ENCODE peak calls at places on chromosomes 7 and 10, in seven cellular contexts. One of them, this sample, is unnamed.

GRCh38 chr7:55538538-55538937 is 33.8 kb downstream of the VOPP1 start:
- DNase-seq in PC-9: no peak
- DNase-seq in testis: no peak
- DNase-seq in CD8-positive, alpha-beta T cell: no peak
- DNase-seq in heart left ventricle: no peak
- DNase-seq in endodermal cell: no peak
- DNase-seq in gastrocnemius medialis: no peak
- DNase-seq in this sample: no peak

GRCh38 chr7:130009848-130010688 is 41.1 kb downstream of the ZC3HC1 start:
- DNase-seq in PC-9: peak; percentile 82
- DNase-seq in testis: no peak
- DNase-seq in CD8-positive, alpha-beta T cell: no peak
- DNase-seq in heart left ventricle: no peak
- DNase-seq in endodermal cell: peak; percentile 55
- DNase-seq in gastrocnemius medialis: no peak
- DNase-seq in this sample: no peak

GRCh38 chr7:74178632-74179031 is 4.5 kb downstream of the EIF4H start:
- DNase-seq in PC-9: no peak
- DNase-seq in testis: no peak
- DNase-seq in CD8-positive, alpha-beta T cell: no peak
- DNase-seq in heart left ventricle: no peak
- DNase-seq in endodermal cell: no peak
- DNase-seq in gastrocnemius medialis: no peak
- DNase-seq in this sample: no peak

GRCh38 chr7:137930616-137931015 is 71.3 kb downstream of the CREB3L2 start:
- DNase-seq in PC-9: no peak
- DNase-seq in testis: no peak
- DNase-seq in CD8-positive, alpha-beta T cell: no peak
- DNase-seq in heart left ventricle: no peak
- DNase-seq in endodermal cell: no peak
- DNase-seq in gastrocnemius medialis: no peak
- DNase-seq in this sample: no peak

GRCh38 chr7:106018566-106019338 is 55.7 kb downstream of the CDHR3 start:
- DNase-seq in PC-9: no peak
- DNase-seq in testis: no peak
- DNase-seq in CD8-positive, alpha-beta T cell: no peak
- DNase-seq in heart left ventricle: no peak
- DNase-seq in endodermal cell: no peak
- DNase-seq in gastrocnemius medialis: no peak
- DNase-seq in this sample: no peak

GRCh38 chr7:3065724-3066143 is 22.1 kb upstream of the CARD11 start:
- DNase-seq in PC-9: peak; percentile 46
- DNase-seq in testis: peak; percentile 56
- DNase-seq in CD8-positive, alpha-beta T cell: peak; percentile 73
- DNase-seq in heart left ventricle: no peak
- DNase-seq in endodermal cell: peak; percentile 92
- DNase-seq in gastrocnemius medialis: no peak
- DNase-seq in this sample: peak; percentile 46

GRCh38 chr10:45179716-45180115 is 135.7 kb downstream of the OR13A1 start:
- DNase-seq in PC-9: no peak
- DNase-seq in testis: no peak
- DNase-seq in CD8-positive, alpha-beta T cell: no peak
- DNase-seq in heart left ventricle: peak; percentile 7
- DNase-seq in endodermal cell: no peak
- DNase-seq in gastrocnemius medialis: no peak
- DNase-seq in this sample: no peak

GRCh38 chr10:15857001-15857608 is 3.2 kb downstream of the MINDY3 start:
- DNase-seq in PC-9: no peak
- DNase-seq in testis: no peak
- DNase-seq in CD8-positive, alpha-beta T cell: no peak
- DNase-seq in heart left ventricle: no peak
- DNase-seq in endodermal cell: no peak
- DNase-seq in gastrocnemius medialis: no peak
- DNase-seq in this sample: no peak

GRCh38 chr10:777913-778479 is 88.5 kb upstream of the DIP2C start:
- DNase-seq in PC-9: no peak
- DNase-seq in testis: no peak
- DNase-seq in CD8-positive, alpha-beta T cell: no peak
- DNase-seq in heart left ventricle: no peak
- DNase-seq in endodermal cell: no peak
- DNase-seq in gastrocnemius medialis: no peak
- DNase-seq in this sample: no peak

GRCh38 chr10:12308976-12309375 is 40.4 kb upstream of the CAMK1D start:
- DNase-seq in PC-9: no peak
- DNase-seq in testis: no peak
- DNase-seq in CD8-positive, alpha-beta T cell: no peak
- DNase-seq in heart left ventricle: no peak
- DNase-seq in endodermal cell: no peak
- DNase-seq in gastrocnemius medialis: no peak
- DNase-seq in this sample: no peak

GRCh38 chr7:143454091-143454729 is 11.0 kb downstream of the TAS2R60 start:
- DNase-seq in PC-9: no peak
- DNase-seq in testis: no peak
- DNase-seq in CD8-positive, alpha-beta T cell: no peak
- DNase-seq in heart left ventricle: no peak
- DNase-seq in endodermal cell: no peak
- DNase-seq in gastrocnemius medialis: no peak
- DNase-seq in this sample: no peak

GRCh38 chr10:9762966-9763656 is 1254.6 kb upstream of the CELF2 start:
- DNase-seq in PC-9: no peak
- DNase-seq in testis: no peak
- DNase-seq in CD8-positive, alpha-beta T cell: no peak
- DNase-seq in heart left ventricle: no peak
- DNase-seq in endodermal cell: no peak
- DNase-seq in gastrocnemius medialis: no peak
- DNase-seq in this sample: no peak

GRCh38 chr10:35025916-35026315 is 64.2 kb downstream of the CUL2 start:
- DNase-seq in PC-9: no peak
- DNase-seq in testis: no peak
- DNase-seq in CD8-positive, alpha-beta T cell: no peak
- DNase-seq in heart left ventricle: no peak
- DNase-seq in endodermal cell: no peak
- DNase-seq in gastrocnemius medialis: no peak
- DNase-seq in this sample: no peak

GRCh38 chr7:132485600-132486594 is 90.4 kb downstream of the PLXNA4 start:
- DNase-seq in PC-9: no peak
- DNase-seq in testis: peak; percentile 52
- DNase-seq in CD8-positive, alpha-beta T cell: peak; percentile 76
- DNase-seq in heart left ventricle: peak; percentile 54
- DNase-seq in endodermal cell: no peak
- DNase-seq in gastrocnemius medialis: no peak
- DNase-seq in this sample: peak; percentile 9

GRCh38 chr10:87505366-87506113 is 847 bp downstream of the MINPP1 start:
- DNase-seq in PC-9: peak; percentile 54
- DNase-seq in testis: peak; percentile 77
- DNase-seq in CD8-positive, alpha-beta T cell: peak; percentile 33
- DNase-seq in heart left ventricle: peak; percentile 30
- DNase-seq in endodermal cell: peak; percentile 85
- DNase-seq in gastrocnemius medialis: peak; percentile 2
- DNase-seq in this sample: peak; percentile 47

GRCh38 chr7:43568529-43568928 is 14.4 kb upstream of the STK17A start:
- DNase-seq in PC-9: no peak
- DNase-seq in testis: no peak
- DNase-seq in CD8-positive, alpha-beta T cell: no peak
- DNase-seq in heart left ventricle: no peak
- DNase-seq in endodermal cell: no peak
- DNase-seq in gastrocnemius medialis: no peak
- DNase-seq in this sample: no peak

GRCh38 chr10:61974611-61975010 is 73.1 kb downstream of the ARID5B start:
- DNase-seq in PC-9: no peak
- DNase-seq in testis: peak; percentile 76
- DNase-seq in CD8-positive, alpha-beta T cell: no peak
- DNase-seq in heart left ventricle: peak; percentile 65
- DNase-seq in endodermal cell: no peak
- DNase-seq in gastrocnemius medialis: no peak
- DNase-seq in this sample: no peak

GRCh38 chr10:114045071-114045737 is 1.5 kb downstream of the ADRB1 start:
- DNase-seq in PC-9: no peak
- DNase-seq in testis: peak; percentile 22
- DNase-seq in CD8-positive, alpha-beta T cell: no peak
- DNase-seq in heart left ventricle: no peak
- DNase-seq in endodermal cell: peak; percentile 77
- DNase-seq in gastrocnemius medialis: no peak
- DNase-seq in this sample: no peak

GRCh38 chr7:3069767-3070449 is 26.2 kb upstream of the CARD11 start:
- DNase-seq in PC-9: no peak
- DNase-seq in testis: no peak
- DNase-seq in CD8-positive, alpha-beta T cell: no peak
- DNase-seq in heart left ventricle: no peak
- DNase-seq in endodermal cell: no peak
- DNase-seq in gastrocnemius medialis: no peak
- DNase-seq in this sample: no peak

GRCh38 chr7:14457567-14458453 is 444.7 kb downstream of the DGKB start:
- DNase-seq in PC-9: peak; percentile 66
- DNase-seq in testis: peak; percentile 92
- DNase-seq in CD8-positive, alpha-beta T cell: peak; percentile 30
- DNase-seq in heart left ventricle: peak; percentile 66
- DNase-seq in endodermal cell: peak; percentile 86
- DNase-seq in gastrocnemius medialis: peak; percentile 17
- DNase-seq in this sample: peak; percentile 17

GRCh38 chr10:88840104-88840503 is 11.5 kb downstream of the ANKRD22 start:
- DNase-seq in PC-9: no peak
- DNase-seq in testis: no peak
- DNase-seq in CD8-positive, alpha-beta T cell: no peak
- DNase-seq in heart left ventricle: no peak
- DNase-seq in endodermal cell: no peak
- DNase-seq in gastrocnemius medialis: no peak
- DNase-seq in this sample: no peak

GRCh38 chr10:16965242-16965620 is 148.0 kb upstream of the RSU1 start:
- DNase-seq in PC-9: no peak
- DNase-seq in testis: no peak
- DNase-seq in CD8-positive, alpha-beta T cell: no peak
- DNase-seq in heart left ventricle: no peak
- DNase-seq in endodermal cell: no peak
- DNase-seq in gastrocnemius medialis: no peak
- DNase-seq in this sample: no peak

GRCh38 chr10:68074404-68074774 is 694 bp downstream of the HERC4 start:
- DNase-seq in PC-9: no peak
- DNase-seq in testis: no peak
- DNase-seq in CD8-positive, alpha-beta T cell: no peak
- DNase-seq in heart left ventricle: no peak
- DNase-seq in endodermal cell: no peak
- DNase-seq in gastrocnemius medialis: no peak
- DNase-seq in this sample: no peak

GRCh38 chr10:82394122-82394521 is 519.1 kb downstream of the NRG3 start:
- DNase-seq in PC-9: no peak
- DNase-seq in testis: peak; percentile 51
- DNase-seq in CD8-positive, alpha-beta T cell: no peak
- DNase-seq in heart left ventricle: peak; percentile 16
- DNase-seq in endodermal cell: no peak
- DNase-seq in gastrocnemius medialis: no peak
- DNase-seq in this sample: no peak

GRCh38 chr10:37124532-37124931 is 866 bp upstream of the ANKRD30A start:
- DNase-seq in PC-9: no peak
- DNase-seq in testis: peak; percentile 15
- DNase-seq in CD8-positive, alpha-beta T cell: peak; percentile 11
- DNase-seq in heart left ventricle: no peak
- DNase-seq in endodermal cell: no peak
- DNase-seq in gastrocnemius medialis: no peak
- DNase-seq in this sample: no peak
- H3K9me3 ChIP-seq in PC-9: no peaks in the 10 kb centered on the region
- H3K9me3 ChIP-seq in testis: no peaks in the 10 kb centered on the region
- H3K9me3 ChIP-seq in CD8-positive, alpha-beta T cell: no peaks in the 10 kb centered on the region
- H3K9me3 ChIP-seq in heart left ventricle: no peaks in the 10 kb centered on the region
- H3K9me3 ChIP-seq in endodermal cell: peaks cover 32% of the 10 kb centered on the region
- H3K9me3 ChIP-seq in gastrocnemius medialis: no peaks in the 10 kb centered on the region
- H3K9me3 ChIP-seq in this sample: peaks cover 4% of the 10 kb centered on the region

DNA sequence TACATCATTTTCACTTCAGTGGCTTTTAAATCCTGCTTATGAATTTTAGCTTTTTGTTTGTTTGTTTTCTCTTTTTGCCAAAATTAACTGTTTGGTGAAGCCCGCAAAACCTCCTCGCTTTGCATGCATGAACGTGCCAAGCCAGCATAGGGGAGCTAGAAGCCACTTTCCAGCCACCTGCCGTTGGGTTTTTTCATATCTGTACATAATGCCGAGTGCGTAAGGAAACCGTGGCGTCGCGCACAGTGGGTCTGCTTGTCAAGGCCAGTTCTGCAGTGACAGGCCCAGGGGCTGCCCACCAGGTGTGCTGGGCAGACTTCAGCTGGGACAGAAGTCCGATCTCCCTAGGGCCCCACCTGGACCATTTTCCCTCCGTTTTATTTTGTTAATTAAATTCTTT is 41.1 kb downstream of the WIPI2 start:
- DNase-seq in PC-9: no peak
- DNase-seq in testis: no peak
- DNase-seq in CD8-positive, alpha-beta T cell: no peak
- DNase-seq in heart left ventricle: no peak
- DNase-seq in endodermal cell: no peak
- DNase-seq in gastrocnemius medialis: no peak
- DNase-seq in this sample: no peak
- H3K27ac ChIP-seq in PC-9: no peak overlapping the region
- H3K27ac ChIP-seq in testis: peak overlapping the region; percentile 77
- H3K27ac ChIP-seq in CD8-positive, alpha-beta T cell: peak overlapping the region; percentile 30
- H3K27ac ChIP-seq in heart left ventricle: peak overlapping the region; percentile 50
- H3K27ac ChIP-seq in endodermal cell: no peak overlapping the region
- H3K27ac ChIP-seq in gastrocnemius medialis: no peak overlapping the region
- H3K27ac ChIP-seq in this sample: no peak overlapping the region

GRCh38 chr10:97069026-97069425 is 116.7 kb downstream of the SLIT1 start:
- DNase-seq in PC-9: no peak
- DNase-seq in testis: no peak
- DNase-seq in CD8-positive, alpha-beta T cell: no peak
- DNase-seq in heart left ventricle: no peak
- DNase-seq in endodermal cell: no peak
- DNase-seq in gastrocnemius medialis: no peak
- DNase-seq in this sample: no peak
- H3K9me3 ChIP-seq in PC-9: no peaks in the 10 kb centered on the region
- H3K9me3 ChIP-seq in testis: no peaks in the 10 kb centered on the region
- H3K9me3 ChIP-seq in CD8-positive, alpha-beta T cell: no peaks in the 10 kb centered on the region
- H3K9me3 ChIP-seq in heart left ventricle: no peaks in the 10 kb centered on the region
- H3K9me3 ChIP-seq in endodermal cell: no peaks in the 10 kb centered on the region
- H3K9me3 ChIP-seq in gastrocnemius medialis: no peaks in the 10 kb centered on the region
- H3K9me3 ChIP-seq in this sample: no peaks in the 10 kb centered on the region

DNA sequence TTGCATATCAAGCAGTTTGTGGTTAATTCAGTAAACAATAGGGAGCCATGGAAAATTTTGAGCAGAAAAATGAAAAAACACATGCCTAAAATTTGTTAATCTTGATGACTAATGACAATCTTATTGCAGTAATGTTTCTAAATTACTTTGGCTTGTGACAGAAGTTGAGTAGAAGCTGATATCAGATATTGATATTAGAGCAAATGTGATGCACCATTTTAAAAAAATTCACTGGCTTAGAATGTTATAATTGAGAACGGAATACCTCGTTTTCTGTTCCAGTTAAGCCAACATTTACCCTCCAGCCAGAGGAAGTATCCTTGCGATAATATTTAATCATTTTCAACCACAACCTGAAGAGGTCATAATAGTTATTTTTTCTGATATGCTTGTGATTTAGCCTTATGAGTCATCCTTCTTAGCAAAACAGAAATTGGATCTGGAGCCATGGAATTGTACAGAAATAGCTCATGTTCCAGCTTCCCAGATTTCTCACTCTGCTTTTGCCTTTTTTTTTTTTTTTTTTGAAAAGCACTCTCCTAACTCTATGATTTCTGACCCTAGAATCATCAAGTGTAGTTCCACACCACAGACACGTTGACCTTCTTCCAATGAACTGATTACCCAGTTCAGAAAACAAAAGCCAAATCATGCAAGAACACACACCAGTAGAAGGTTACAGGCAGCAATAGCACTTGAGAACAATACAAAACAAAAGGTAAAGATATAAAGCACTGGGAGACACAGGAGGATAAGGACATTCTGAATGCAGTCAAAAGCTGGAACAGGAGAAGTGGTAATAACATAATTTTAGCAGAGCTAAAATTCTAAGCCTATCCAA is 96.8 kb upstream of the PHYHIPL start:
- DNase-seq in PC-9: no peak
- DNase-seq in testis: no peak
- DNase-seq in CD8-positive, alpha-beta T cell: no peak
- DNase-seq in heart left ventricle: no peak
- DNase-seq in endodermal cell: no peak
- DNase-seq in gastrocnemius medialis: no peak
- DNase-seq in this sample: no peak
- H3K27ac ChIP-seq in PC-9: no peak overlapping the region
- H3K27ac ChIP-seq in testis: peak overlapping the region; percentile 55
- H3K27ac ChIP-seq in CD8-positive, alpha-beta T cell: no peak overlapping the region
- H3K27ac ChIP-seq in heart left ventricle: peak overlapping the region; percentile 48
- H3K27ac ChIP-seq in endodermal cell: no peak overlapping the region
- H3K27ac ChIP-seq in gastrocnemius medialis: peak overlapping the region; percentile 58
- H3K27ac ChIP-seq in this sample: no peak overlapping the region

This sample was measured in CD4-positive, alpha-beta T cell.